ENCODE peak calls at places on chromosomes 12 and 14, in seven cellular contexts. One of them, this sample, is unnamed.

GRCh38 chr14:33307691-33308369 is 369.2 kb downstream of the NPAS3 start:
- DNase-seq in NCI-H1417 treated with DMSO at 0.1 percent for 48 hours: no peak
- DNase-seq in left cardiac atrium: peak
- DNase-seq in activated T-cell treated with anti-CD3 and anti-CD28 coated beads for 1 hour: no peak
- DNase-seq in suprapubic skin: peak
- DNase-seq in transverse colon: no peak
- DNase-seq in keratinocyte: no peak
- DNase-seq in this sample: no peak

GRCh38 chr12:14410177-14410576 is 44.7 kb downstream of the ATF7IP start:
- DNase-seq in NCI-H1417 treated with DMSO at 0.1 percent for 48 hours: no peak
- DNase-seq in left cardiac atrium: no peak
- DNase-seq in activated T-cell treated with anti-CD3 and anti-CD28 coated beads for 1 hour: no peak
- DNase-seq in suprapubic skin: no peak
- DNase-seq in transverse colon: no peak
- DNase-seq in keratinocyte: no peak
- DNase-seq in this sample: no peak

GRCh38 chr12:25775968-25776367 is 182.5 kb upstream of the RASSF8 start:
- DNase-seq in NCI-H1417 treated with DMSO at 0.1 percent for 48 hours: no peak
- DNase-seq in left cardiac atrium: no peak
- DNase-seq in activated T-cell treated with anti-CD3 and anti-CD28 coated beads for 1 hour: no peak
- DNase-seq in suprapubic skin: no peak
- DNase-seq in transverse colon: no peak
- DNase-seq in keratinocyte: peak
- DNase-seq in this sample: no peak

GRCh38 chr12:54579696-54580333 is 8.6 kb downstream of the PPP1R1A start:
- DNase-seq in NCI-H1417 treated with DMSO at 0.1 percent for 48 hours: no peak
- DNase-seq in left cardiac atrium: peak
- DNase-seq in activated T-cell treated with anti-CD3 and anti-CD28 coated beads for 1 hour: peak
- DNase-seq in suprapubic skin: peak
- DNase-seq in transverse colon: peak
- DNase-seq in keratinocyte: peak
- DNase-seq in this sample: peak

GRCh38 chr12:6373022-6373787 is 2.2 kb downstream of the SCNN1A start:
- DNase-seq in NCI-H1417 treated with DMSO at 0.1 percent for 48 hours: peak
- DNase-seq in left cardiac atrium: peak
- DNase-seq in activated T-cell treated with anti-CD3 and anti-CD28 coated beads for 1 hour: no peak
- DNase-seq in suprapubic skin: no peak
- DNase-seq in transverse colon: peak
- DNase-seq in keratinocyte: no peak
- DNase-seq in this sample: no peak

GRCh38 chr12:91914701-91915100 is 230.9 kb downstream of the BTG1 start:
- DNase-seq in NCI-H1417 treated with DMSO at 0.1 percent for 48 hours: no peak
- DNase-seq in left cardiac atrium: no peak
- DNase-seq in activated T-cell treated with anti-CD3 and anti-CD28 coated beads for 1 hour: no peak
- DNase-seq in suprapubic skin: no peak
- DNase-seq in transverse colon: no peak
- DNase-seq in keratinocyte: no peak
- DNase-seq in this sample: no peak

GRCh38 chr12:110088936-110089335 is 35.2 kb upstream of the IFT81 start:
- DNase-seq in NCI-H1417 treated with DMSO at 0.1 percent for 48 hours: no peak
- DNase-seq in left cardiac atrium: no peak
- DNase-seq in activated T-cell treated with anti-CD3 and anti-CD28 coated beads for 1 hour: no peak
- DNase-seq in suprapubic skin: no peak
- DNase-seq in transverse colon: no peak
- DNase-seq in keratinocyte: no peak
- DNase-seq in this sample: no peak

GRCh38 chr14:38336298-38336697 is 80.4 kb upstream of the CLEC14A start:
- DNase-seq in NCI-H1417 treated with DMSO at 0.1 percent for 48 hours: no peak
- DNase-seq in left cardiac atrium: no peak
- DNase-seq in activated T-cell treated with anti-CD3 and anti-CD28 coated beads for 1 hour: no peak
- DNase-seq in suprapubic skin: no peak
- DNase-seq in transverse colon: no peak
- DNase-seq in keratinocyte: no peak
- DNase-seq in this sample: no peak